ENCODE peak calls at places on chromosomes 7 and 10, in five cellular contexts. R is GM12865, X is H9, Q is nephron progenitor cell, A is endothelial cell. L is an unnamed sample.

GRCh38 chr7:126605056-126605455 is 647.7 kb downstream of the GRM8 start:
- DNase-seq in X (no peak), A (no peak), R (no peak), Q (no peak), L (no peak)

GRCh38 chr7:122248472-122248871 is 56.1 kb downstream of the FEZF1 start:
- DNase-seq in R (no peak), X (no peak), A (no peak), Q (no peak), L (no peak)

GRCh38 chr7:112550468-112551060 is 69.8 kb downstream of the LSMEM1 start:
- DNase-seq in A (peak; percentile 50), X (no peak), R (peak; percentile 77), Q (no peak), L (no peak)

GRCh38 chr7:111148134-111148533 is 57.2 kb downstream of the LRRN3 start:
- DNase-seq in A (no peak), R (no peak), X (no peak), Q (no peak), L (no peak)

GRCh38 chr7:24700446-24701044 is 56.7 kb downstream of the GSDME start:
- DNase-seq in Q (no peak), A (no peak), R (no peak), X (no peak), L (no peak)

GRCh38 chr10:1938317-1938716 is 201.0 kb upstream of the ADARB2 start:
- DNase-seq in X (no peak), A (no peak), Q (no peak), R (no peak), L (no peak)

GRCh38 chr7:32167256-32167655 is 97.0 kb upstream of the PDE1C start:
- DNase-seq in R (no peak), Q (no peak), A (no peak), X (no peak), L (no peak)

GRCh38 chr7:71657386-71657785 is 525.4 kb downstream of the GALNT17 start:
- DNase-seq in A (no peak), X (no peak), Q (no peak), R (no peak), L (no peak)

GRCh38 chr7:75920431-75921161 is 5.6 kb downstream of the POR start:
- DNase-seq in R (no peak), Q (no peak), X (no peak), A (no peak), L (no peak)

GRCh38 chr10:97320480-97321031 is 1.5 kb downstream of the FRAT1 start:
- DNase-seq in A (no peak), X (peak; percentile 34), Q (peak; percentile 15), R (no peak), L (no peak)

GRCh38 chr10:44383749-44384600 is 922 bp downstream of the CXCL12 start:
- DNase-seq in A (no peak), R (peak; percentile 15), Q (peak; percentile 57), X (peak; percentile 39), L (no peak)

GRCh38 chr7:158685727-158686126 is 18.9 kb downstream of the NCAPG2 start:
- DNase-seq in R (no peak), X (no peak), A (no peak), Q (no peak), L (no peak)

GRCh38 chr10:49601857-49602256 is 8.3 kb upstream of the SLC18A3 start:
- DNase-seq in A (no peak), Q (no peak), X (peak; percentile 16), R (no peak), L (no peak)

GRCh38 chr7:28024786-28025334 is 155.7 kb downstream of the JAZF1 start:
- DNase-seq in Q (no peak), R (no peak), A (no peak), X (no peak), L (no peak)

GRCh38 chr10:43912469-43912868 is 263.8 kb upstream of the ZNF32 start:
- DNase-seq in A (no peak), R (no peak), X (no peak), Q (no peak), L (no peak)

GRCh38 chr7:15686209-15686956 is at the start of gene MEOX2:
- DNase-seq in A (peak; percentile 47), Q (peak; percentile 68), X (peak; percentile 52), R (no peak), L (no peak)

GRCh38 chr7:111159426-111159825 is 68.5 kb downstream of the LRRN3 start:
- DNase-seq in Q (no peak), A (no peak), R (no peak), X (no peak), L (no peak)

GRCh38 chr7:142539901-142540300 is 209.4 kb upstream of the PRSS1 start:
- DNase-seq in X (no peak), A (no peak), R (no peak), Q (no peak), L (no peak)

GRCh38 chr7:111835066-111835465 is 272.8 kb upstream of the IMMP2L start:
- DNase-seq in A (no peak), Q (no peak), R (no peak), X (no peak), L (no peak)

GRCh38 chr10:93672890-93673289 is 29.5 kb downstream of the FRA10AC1 start:
- DNase-seq in X (no peak), A (no peak), R (no peak), Q (no peak), L (no peak)

DNA sequence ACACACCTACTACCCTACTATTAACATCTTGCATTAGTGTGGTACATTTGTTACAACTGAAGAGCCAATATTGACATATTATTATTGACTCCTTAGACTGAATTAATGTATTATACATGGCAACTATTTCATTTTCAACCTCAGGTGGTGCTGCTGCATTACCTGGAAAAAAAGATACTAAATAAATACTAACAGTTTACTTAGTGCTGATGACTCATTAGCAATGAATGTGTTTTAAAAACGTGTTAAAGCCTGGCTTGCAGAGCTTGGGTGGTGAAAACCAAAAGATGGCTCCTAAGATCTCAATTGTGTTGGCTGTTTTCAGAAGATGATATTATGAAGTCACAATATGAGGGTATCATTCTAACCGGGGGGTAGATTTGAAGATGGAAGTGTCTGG is 34.8 kb downstream of the CFAP43 start:
- DNase-seq in Q (no peak), R (no peak), A (no peak), X (no peak), L (no peak)
- TF ChIP-seq CTCF in Q (no peak), R (no peak), A (no peak), X (no peak), L (no peak)

GRCh38 chr7:128029405-128029995 is 1.7 kb downstream of the LRRC4 start:
- DNase-seq in Q (no peak), A (no peak), R (no peak), X (no peak), L (no peak)

GRCh38 chr7:128032605-128033235 is 1.5 kb upstream of the LRRC4 start:
- DNase-seq in R (no peak), X (peak; percentile 47), Q (no peak), A (no peak), L (peak; percentile 32)

GRCh38 chr7:128031901-128032604 is 816 bp upstream of the LRRC4 start:
- DNase-seq in Q (peak; percentile 70), X (peak; percentile 51), A (peak; percentile 70), R (peak; percentile 48), L (peak; percentile 44)

GRCh38 chr7:128030263-128030998 is 806 bp downstream of the LRRC4 start:
- DNase-seq in X (peak; percentile 65), Q (peak; percentile 30), A (peak; percentile 44), R (no peak), L (no peak)

GRCh38 chr7:128030999-128031681 is at the start of gene LRRC4:
- DNase-seq in R (peak; percentile 49), A (peak; percentile 59), Q (peak; percentile 57), X (peak; percentile 63), L (peak; percentile 45)
- TF ChIP-seq CTCF in R (no peak), A (no peak), Q (no peak), X (peak; percentile 21), L (peak; percentile 30)

DNA sequence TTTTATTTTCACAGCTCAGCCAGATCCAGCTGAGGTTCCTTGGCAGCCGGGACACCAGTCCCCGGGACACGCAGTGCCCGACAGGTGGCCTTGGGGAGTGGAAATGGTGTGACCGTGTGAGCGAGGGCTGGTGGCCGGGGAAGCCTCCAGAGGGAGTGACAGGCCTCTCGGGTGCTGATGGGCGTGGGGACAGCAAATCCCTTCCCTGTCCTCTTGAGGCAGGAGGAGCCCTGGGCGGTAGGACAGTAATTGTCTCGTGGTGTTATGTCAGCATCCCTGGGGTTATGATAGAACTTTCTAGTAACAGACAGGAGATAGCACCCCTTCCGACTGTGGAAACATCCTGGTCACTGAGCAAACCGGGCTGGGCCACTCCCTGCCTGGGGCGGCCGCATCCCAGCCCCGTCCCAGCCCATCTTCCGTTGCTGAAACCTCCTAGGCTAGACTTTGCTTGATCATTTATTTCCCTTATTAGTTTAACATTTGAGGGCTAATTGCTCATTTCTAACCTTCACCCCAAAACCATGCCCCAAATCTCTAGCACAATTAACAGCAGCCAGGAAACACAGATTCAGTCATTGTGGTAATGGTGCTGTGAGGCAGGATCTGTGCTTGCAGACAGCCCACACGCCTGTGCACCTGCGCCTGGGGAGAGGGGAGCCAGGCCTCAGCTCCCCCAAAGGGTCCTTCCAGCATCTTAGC is 63.3 kb downstream of the ELFN1 start:
- DNase-seq in Q (no peak), R (no peak), X (no peak), A (no peak), L (no peak)
- TF ChIP-seq CTCF in Q (no peak), R (no peak), X (no peak), A (no peak), L (no peak)

GRCh38 chr7:148611692-148612091 is 21.1 kb downstream of the C7orf33 start:
- DNase-seq in Q (no peak), A (no peak), X (peak; percentile 81), R (no peak), L (peak; percentile 14)
- TF ChIP-seq CTCF in Q (no peak), A (no peak), X (peak; percentile 68), R (peak; percentile 3), L (peak; percentile 46)

GRCh38 chr7:156650042-156650441 is 9.5 kb downstream of the RNF32 start:
- DNase-seq in Q (peak; percentile 39), A (peak; percentile 45), X (peak; percentile 59), R (peak; percentile 13), L (no peak)
- TF ChIP-seq CTCF in Q (no peak), A (no peak), X (peak; percentile 65), R (peak; percentile 19), L (peak; percentile 33)

L was measured in progenitor cell of endocrine pancreas.